ENCODE peak calls at places on chromosome 4, in five cellular contexts. P is aorta, A is thoracic aorta, D is neuronal stem cell, F is WERI-Rb-1. I is an unnamed sample. For H3K36me3, the result is how much of the 10 kb centered on the place peaks cover.

GRCh38 chr4:82721819-82722423 is 76.7 kb downstream of the SCD5 start:
- DNase-seq in P (no peak), A (no peak), D (no peak), F (peak), I (no peak)

GRCh38 chr4:135838889-135839288 is 1637.3 kb upstream of the PABPC4L start:
- DNase-seq in P (no peak), A (no peak), D (peak), F (no peak), I (no peak)

GRCh38 chr4:183014361-183015084 is 84.5 kb upstream of the WWC2 start:
- DNase-seq in P (no peak), A (no peak), D (no peak), F (no peak), I (no peak)

GRCh38 chr4:149344436-149344835 is 471.2 kb downstream of the IQCM start:
- DNase-seq in P (no peak), A (no peak), D (no peak), F (no peak), I (no peak)

GRCh38 chr4:86359944-86360478 is at the start of gene MAPK10:
- DNase-seq in P (peak), A (peak), D (peak), F (no peak), I (peak)

GRCh38 chr4:89221175-89221867 is 86.3 kb downstream of the GPRIN3 start:
- DNase-seq in P (no peak), A (no peak), D (no peak), F (no peak), I (no peak)

GRCh38 chr4:185004562-185005208 is 13.6 kb upstream of the HELT start:
- DNase-seq in P (no peak), A (peak), D (no peak), F (peak), I (no peak)

GRCh38 chr4:3123201-3123671 is 48.8 kb downstream of the HTT start:
- DNase-seq in P (no peak), A (no peak), D (no peak), F (no peak), I (no peak)

GRCh38 chr4:82639947-82640346 is 78.2 kb upstream of the TMEM150C start:
- DNase-seq in P (no peak), A (no peak), D (no peak), F (no peak), I (no peak)

GRCh38 chr4:3471886-3472285 is 8.8 kb downstream of the DOK7 start:
- DNase-seq in P (no peak), A (no peak), D (no peak), F (no peak), I (no peak)

GRCh38 chr4:104532677-104533076 is 38.0 kb upstream of the CXXC4 start:
- DNase-seq in P (no peak), A (no peak), D (no peak), F (no peak), I (no peak)

GRCh38 chr4:149933883-149934282 is 118.2 kb upstream of the IQCM start:
- DNase-seq in P (no peak), A (no peak), D (no peak), F (no peak), I (no peak)

GRCh38 chr4:77852892-77853495 is 9.6 kb upstream of the MRPL1 start:
- DNase-seq in P (no peak), A (no peak), D (no peak), F (no peak), I (peak)

GRCh38 chr4:7765676-7766075 is 174.0 kb downstream of the AFAP1 start:
- DNase-seq in P (peak), A (no peak), D (no peak), F (no peak), I (no peak)

GRCh38 chr4:40264497-40264896 is 67.7 kb downstream of the RHOH start:
- DNase-seq in P (no peak), A (no peak), D (no peak), F (no peak), I (no peak)

GRCh38 chr4:114028071-114028470 is 48.6 kb upstream of the ARSJ start:
- DNase-seq in P (no peak), A (no peak), D (no peak), F (no peak), I (no peak)

GRCh38 chr4:7998447-7998846 is 58.8 kb upstream of the AFAP1 start:
- DNase-seq in P (peak), A (no peak), D (no peak), F (no peak), I (no peak)

GRCh38 chr4:180999217-180999616 is 1244.0 kb upstream of the TENM3 start:
- DNase-seq in P (no peak), A (no peak), D (no peak), F (no peak), I (no peak)

GRCh38 chr4:184529283-184529682 is 54.9 kb upstream of the IRF2 start:
- DNase-seq in P (no peak), A (no peak), D (no peak), F (no peak), I (no peak)

GRCh38 chr4:156976147-156976546 is 4.5 kb upstream of the PDGFC start:
- DNase-seq in P (no peak), A (no peak), D (no peak), F (no peak), I (no peak)

GRCh38 chr4:150348079-150348478 is 233.9 kb upstream of the MAB21L2 start:
- DNase-seq in P (no peak), A (no peak), D (no peak), F (no peak), I (no peak)

GRCh38 chr4:52507774-52508173 is 151.3 kb downstream of the USP46 start:
- DNase-seq in P (peak), A (peak), D (no peak), F (no peak), I (no peak)

GRCh38 chr4:77833158-77833724 is 14.1 kb upstream of the CNOT6L start:
- DNase-seq in P (no peak), A (no peak), D (no peak), F (no peak), I (no peak)

GRCh38 chr4:120658772-120659171 is 263.8 kb downstream of the PRDM5 start:
- DNase-seq in P (no peak), A (no peak), D (no peak), F (no peak), I (no peak)

GRCh38 chr4:8079031-8079885 is 79.4 kb downstream of the ABLIM2 start:
- DNase-seq in P (no peak), A (no peak), D (no peak), F (no peak), I (no peak)

GRCh38 chr4:15250021-15250441 is 177.8 kb upstream of the C1QTNF7 start:
- DNase-seq in P (no peak), A (no peak), D (no peak), F (no peak), I (no peak)

GRCh38 chr4:6768539-6768905 is 14.0 kb upstream of the KIAA0232 start:
- DNase-seq in P (peak), A (peak), D (no peak), F (no peak), I (no peak)

GRCh38 chr4:89587364-89587763 is 249.6 kb downstream of the SNCA start:
- DNase-seq in P (no peak), A (no peak), D (no peak), F (no peak), I (no peak)

GRCh38 chr4:158809611-158810486 is 41.0 kb downstream of the FNIP2 start:
- DNase-seq in P (no peak), A (no peak), D (no peak), F (no peak), I (peak)

GRCh38 chr4:85929926-85930325 is 429.9 kb downstream of the MAPK10 start:
- DNase-seq in P (no peak), A (no peak), D (peak), F (no peak), I (no peak)

GRCh38 chr4:145177511-145177905 is 2.9 kb downstream of the OTUD4 start:
- DNase-seq in P (no peak), A (no peak), D (no peak), F (no peak), I (no peak)

GRCh38 chr4:145609494-145610427 is 9.4 kb upstream of the MMAA start:
- DNase-seq in P (peak), A (peak), D (peak), F (peak), I (peak)

GRCh38 chr4:149347139-149347538 is 468.5 kb downstream of the IQCM start:
- DNase-seq in P (no peak), A (no peak), D (no peak), F (no peak), I (no peak)

GRCh38 chr4:152072001-152072485 is 311.2 kb upstream of the GATB start:
- DNase-seq in P (no peak), A (no peak), D (no peak), F (peak), I (no peak)

GRCh38 chr4:106032851-106033286 is 137.6 kb downstream of the NPNT start:
- DNase-seq in P (peak), A (peak), D (no peak), F (no peak), I (no peak)

GRCh38 chr4:8218371-8219050 is 19.4 kb downstream of the SH3TC1 start:
- DNase-seq in P (no peak), A (no peak), D (no peak), F (no peak), I (no peak)

GRCh38 chr4:108049406-108049805 is 59.7 kb downstream of the HADH start:
- DNase-seq in P (no peak), A (no peak), D (no peak), F (no peak), I (peak)

GRCh38 chr4:108048157-108048556 is 58.5 kb downstream of the HADH start:
- DNase-seq in P (no peak), A (no peak), D (no peak), F (no peak), I (no peak)

GRCh38 chr4:108051343-108051742 is 61.7 kb downstream of the HADH start:
- DNase-seq in P (no peak), A (no peak), D (no peak), F (no peak), I (no peak)

GRCh38 chr4:108047199-108047598 is 57.5 kb downstream of the HADH start:
- DNase-seq in P (no peak), A (no peak), D (no peak), F (no peak), I (no peak)

GRCh38 chr4:108048997-108049396 is 59.3 kb downstream of the HADH start:
- DNase-seq in P (no peak), A (no peak), D (no peak), F (no peak), I (no peak)
- H3K36me3 ChIP-seq in P (under half), A (under half), D (under half), F (under half), I (half or more)

GRCh38 chr4:95289028-95289634 is 259.6 kb downstream of the UNC5C start:
- DNase-seq in P (no peak), A (no peak), D (no peak), F (no peak), I (no peak)

GRCh38 chr4:95283320-95283719 is 265.5 kb downstream of the UNC5C start:
- DNase-seq in P (no peak), A (no peak), D (no peak), F (no peak), I (no peak)

GRCh38 chr4:95288552-95288951 is 260.2 kb downstream of the UNC5C start:
- DNase-seq in P (no peak), A (no peak), D (no peak), F (no peak), I (no peak)

GRCh38 chr4:95285797-95286196 is 263.0 kb downstream of the UNC5C start:
- DNase-seq in P (no peak), A (no peak), D (no peak), F (no peak), I (no peak)

DNA sequence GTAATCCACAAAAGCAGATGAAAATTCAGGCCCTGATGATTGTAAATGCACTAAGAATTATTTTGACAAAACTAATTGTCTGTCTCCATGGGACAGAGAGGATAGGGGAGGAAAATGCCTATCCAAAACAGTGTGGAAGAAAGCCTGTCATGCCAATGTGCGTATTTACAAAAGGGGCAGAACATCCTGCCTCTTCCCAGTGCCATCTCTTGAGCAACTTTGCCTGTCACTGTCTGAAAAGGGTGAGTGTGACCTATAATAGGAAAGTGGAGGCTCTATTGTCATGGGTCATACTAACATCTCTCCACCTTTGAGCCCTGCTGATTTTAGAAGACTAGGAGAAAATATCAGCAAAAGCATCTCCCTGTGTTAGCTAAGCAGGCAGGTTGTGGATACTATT is 264.1 kb downstream of the UNC5C start:
- DNase-seq in P (no peak), A (no peak), D (no peak), F (no peak), I (no peak)
- H3K4me3 ChIP-seq in P (no peak), A (no peak), D (no peak), F (no peak), I (no peak)

DNA sequence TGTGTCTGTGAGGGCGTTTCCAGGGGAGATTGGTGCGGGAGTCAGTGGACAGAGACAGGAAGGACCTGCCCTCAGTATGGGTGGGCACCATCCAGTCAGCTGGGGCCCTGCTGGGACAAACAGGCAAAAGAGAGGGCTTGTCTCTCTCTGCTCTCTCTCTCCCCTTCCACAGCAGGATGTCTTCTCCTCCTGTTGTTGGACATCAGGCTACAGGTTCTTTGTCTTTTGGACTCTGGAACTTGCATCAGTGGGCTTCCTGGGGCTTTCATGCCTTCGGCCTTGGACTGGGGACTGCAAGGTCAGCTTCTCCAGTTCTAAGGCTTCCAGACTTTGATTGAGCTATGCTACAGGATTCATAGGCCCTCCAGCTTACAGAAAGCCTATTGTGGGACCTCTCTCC is 59.6 kb downstream of the ADGRA3 start:
- DNase-seq in P (no peak), A (no peak), D (no peak), F (no peak), I (no peak)
- H3K36me3 ChIP-seq in P (under half), A (under half), D (half or more), F (half or more), I (under half)

DNA sequence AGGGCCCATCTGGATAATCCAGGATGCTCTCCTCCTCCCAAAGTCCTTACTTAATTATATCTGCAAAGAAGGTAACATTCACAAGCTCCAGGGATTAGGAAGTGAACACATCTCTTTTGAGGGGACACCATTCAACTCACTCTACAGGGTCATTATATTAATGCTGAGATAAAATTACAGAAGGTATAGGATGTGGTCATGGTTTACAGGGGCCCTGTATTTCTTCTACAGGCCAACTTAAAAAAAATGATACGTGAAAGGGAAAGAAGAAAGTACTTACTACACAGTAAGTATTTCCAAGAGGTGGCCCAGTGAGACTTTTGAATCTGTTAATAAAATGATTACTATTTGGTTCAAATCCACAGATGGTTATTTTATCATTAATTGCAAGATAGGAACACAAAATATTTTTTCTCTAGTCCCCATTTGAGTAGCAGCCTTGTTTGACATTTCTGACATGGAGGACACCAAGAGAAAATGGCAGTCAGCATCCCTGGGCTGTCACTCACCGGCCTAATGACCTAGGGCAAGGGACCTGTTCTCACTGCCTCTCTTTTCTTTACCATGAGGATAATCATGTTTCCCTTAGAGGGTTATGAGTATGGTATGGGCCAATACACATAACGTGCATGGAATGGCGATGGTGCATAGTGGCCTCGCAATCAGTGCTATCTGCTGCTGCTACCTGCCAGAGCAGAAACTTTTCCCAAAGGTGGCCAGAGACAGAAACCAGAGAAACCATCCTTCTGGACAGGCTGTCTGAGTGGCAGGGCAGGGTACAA is 140.5 kb downstream of the PTTG2 start:
- DNase-seq in P (no peak), A (no peak), D (no peak), F (no peak), I (no peak)
- H3K4me3 ChIP-seq in P (no peak), A (no peak), D (no peak), F (no peak), I (no peak)

GRCh38 chr4:13484045-13484748 is at the start of gene RAB28:
- DNase-seq in P (peak), A (peak), D (peak), F (peak), I (peak)
- H3K36me3 ChIP-seq in P (under half), A (under half), D (under half), F (under half), I (under half)

GRCh38 chr4:72312032-72312650 is 256.9 kb downstream of the ADAMTS3 start:
- DNase-seq in P (peak), A (peak), D (peak), F (no peak), I (no peak)
- H3K4me3 ChIP-seq in P (no peak), A (peak), D (no peak), F (no peak), I (no peak)

DNA sequence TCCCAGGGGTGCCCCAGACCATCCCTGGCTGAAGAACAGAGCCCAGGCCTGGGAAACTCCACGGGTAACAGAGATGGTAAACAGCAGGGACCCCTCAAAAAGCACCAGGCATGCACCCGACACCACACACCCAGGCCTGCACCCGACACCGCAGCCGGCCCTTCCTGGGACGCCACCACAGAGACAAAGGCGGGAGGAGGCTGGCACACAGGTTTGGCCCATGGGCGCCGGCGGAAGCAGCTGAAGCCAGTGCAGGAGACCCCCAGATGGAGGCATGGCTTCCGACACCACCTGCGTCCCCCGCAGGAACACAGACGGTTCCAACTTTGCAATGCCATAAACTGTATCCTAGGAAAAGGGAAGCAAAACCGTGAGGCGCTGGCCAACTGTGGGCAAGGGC is 22.3 kb downstream of the CTBP1 start:
- DNase-seq in P (no peak), A (no peak), D (no peak), F (no peak), I (no peak)
- H3K36me3 ChIP-seq in P (under half), A (half or more), D (half or more), F (half or more), I (under half)

GRCh38 chr4:138996090-138996489 is 19.5 kb upstream of the NOCT start:
- DNase-seq in P (no peak), A (no peak), D (no peak), F (no peak), I (no peak)
- H3K4me3 ChIP-seq in P (no peak), A (no peak), D (no peak), F (no peak), I (no peak)

I was measured in naive thymus-derived CD4-positive, alpha-beta T cell.